ENCODE peak calls at places on chromosomes 4 and X, in seven cellular contexts. U is GM04503; Y is activated T-cell treated with anti-CD3 and anti-CD28 coated beads, Interleukin-2, amount 50 U/mL, for 48 hours; B is naive B cell; I is activated CD4-positive, alpha-beta T cell treated with anti-CD3 and anti-CD28 coated beads, Interleukin-2, amount 10 ng/mL, durations not matched to agents 7 days and 5 days; J is psoas muscle; N is progenitor cell of endocrine pancreas. D is an unnamed sample.

GRCh38 chrX:53481816-53482485 is 47.8 kb upstream of the HSD17B10 start:
- DNase-seq in U (no peak), Y (peak; percentile 60), B (peak; percentile 24), I (peak; percentile 65), J (no peak), N (peak; percentile 10), D (peak; percentile 5)

GRCh38 chrX:2410279-2411020 is 90.3 kb downstream of the DHRSX start:
- DNase-seq in U (no peak), Y (no peak), B (no peak), I (no peak), J (no peak), N (no peak), D (no peak)

GRCh38 chr4:95014068-95014467 is 256.3 kb downstream of the BMPR1B start:
- DNase-seq in U (no peak), Y (no peak), B (no peak), I (no peak), J (no peak), N (no peak), D (no peak)

GRCh38 chr4:8225704-8226443 is 26.8 kb downstream of the SH3TC1 start:
- DNase-seq in U (no peak), Y (no peak), B (no peak), I (no peak), J (no peak), N (no peak), D (no peak)

GRCh38 chrX:23012162-23012561 is 12.4 kb downstream of the DDX53 start:
- DNase-seq in U (no peak), Y (no peak), B (no peak), I (no peak), J (no peak), N (no peak), D (peak; percentile 1)

GRCh38 chrX:65871671-65872311 is 168.1 kb downstream of the VSIG4 start:
- DNase-seq in U (no peak), Y (no peak), B (no peak), I (peak; percentile 5), J (no peak), N (no peak), D (no peak)

GRCh38 chr4:153407906-153408305 is 58.3 kb upstream of the TMEM131L start:
- DNase-seq in U (no peak), Y (no peak), B (no peak), I (no peak), J (no peak), N (no peak), D (no peak)

GRCh38 chr4:73978886-73979285 is 2.9 kb downstream of the PF4 start:
- DNase-seq in U (peak; percentile 61), Y (no peak), B (no peak), I (no peak), J (no peak), N (no peak), D (no peak)

GRCh38 chr4:113869743-113870375 is 108.3 kb upstream of the CAMK2D start:
- DNase-seq in U (no peak), Y (peak; percentile 68), B (peak; percentile 30), I (peak; percentile 39), J (no peak), N (no peak), D (no peak)

GRCh38 chrX:142156567-142156966 is 48.5 kb downstream of the MAGEC2 start:
- DNase-seq in U (no peak), Y (no peak), B (no peak), I (no peak), J (no peak), N (no peak), D (no peak)

GRCh38 chr4:54386693-54387092 is 157.6 kb downstream of the PDGFRA start:
- DNase-seq in U (no peak), Y (no peak), B (no peak), I (no peak), J (no peak), N (no peak), D (no peak)

GRCh38 chr4:7761720-7762119 is 177.9 kb downstream of the AFAP1 start:
- DNase-seq in U (no peak), Y (peak; percentile 65), B (no peak), I (peak; percentile 41), J (peak; percentile 89), N (peak; percentile 49), D (no peak)

D was measured in GF-D8.